ENCODE peak calls at places on chromosomes 16 and 17, in four cellular contexts. One of them, this sample, is unnamed.

GRCh38 chr16:85524630-85525463 is 88.3 kb upstream of the GSE1 start:
- DNase-seq in brain microvascular endothelial cell: no peak
- DNase-seq in H1: no peak
- DNase-seq in AG04450: no peak
- DNase-seq in this sample: no peak

GRCh38 chr16:52050418-52050817 is 496.5 kb downstream of the TOX3 start:
- DNase-seq in AG04450: no peak
- DNase-seq in H1: no peak
- DNase-seq in brain microvascular endothelial cell: peak
- DNase-seq in this sample: no peak

GRCh38 chr16:35184356-35184870 is 1725.0 kb downstream of the TP53TG3F start:
- DNase-seq in brain microvascular endothelial cell: no peak
- DNase-seq in H1: no peak
- DNase-seq in AG04450: no peak
- DNase-seq in this sample: no peak

GRCh38 chr17:68197091-68197996 is 50.5 kb upstream of the AMZ2 start:
- DNase-seq in brain microvascular endothelial cell: no peak
- DNase-seq in AG04450: no peak
- DNase-seq in H1: no peak
- DNase-seq in this sample: no peak

GRCh38 chr16:6528217-6528616 is 804.4 kb upstream of the RBFOX1 start:
- DNase-seq in brain microvascular endothelial cell: no peak
- DNase-seq in AG04450: no peak
- DNase-seq in H1: no peak
- DNase-seq in this sample: no peak

GRCh38 chr16:28196331-28196987 is 15.3 kb downstream of the XPO6 start:
- DNase-seq in AG04450: no peak
- DNase-seq in H1: no peak
- DNase-seq in brain microvascular endothelial cell: no peak
- DNase-seq in this sample: no peak

GRCh38 chr17:32504166-32504990 is 17.6 kb downstream of the CDK5R1 start:
- DNase-seq in AG04450: no peak
- DNase-seq in H1: no peak
- DNase-seq in brain microvascular endothelial cell: no peak
- DNase-seq in this sample: no peak

GRCh38 chr16:3842994-3843393 is 37.5 kb downstream of the CREBBP start:
- DNase-seq in AG04450: no peak
- DNase-seq in H1: no peak
- DNase-seq in brain microvascular endothelial cell: no peak
- DNase-seq in this sample: peak

GRCh38 chr17:73773702-73774101 is 129.5 kb upstream of the SDK2 start:
- DNase-seq in brain microvascular endothelial cell: no peak
- DNase-seq in H1: no peak
- DNase-seq in AG04450: no peak
- DNase-seq in this sample: no peak

GRCh38 chr16:28531777-28532744 is 6.7 kb downstream of the NUPR1 start:
- DNase-seq in AG04450: no peak
- DNase-seq in brain microvascular endothelial cell: no peak
- DNase-seq in H1: no peak
- DNase-seq in this sample: no peak

GRCh38 chr17:915416-916201 is 64.0 kb downstream of the NXN start:
- DNase-seq in brain microvascular endothelial cell: no peak
- DNase-seq in H1: no peak
- DNase-seq in AG04450: no peak
- DNase-seq in this sample: no peak

GRCh38 chr17:38912221-38912813 is 13.1 kb upstream of the LASP1NB start:
- DNase-seq in H1: no peak
- DNase-seq in brain microvascular endothelial cell: no peak
- DNase-seq in AG04450: no peak
- DNase-seq in this sample: no peak

GRCh38 chr16:10606607-10607006 is 26.2 kb upstream of the EMP2 start:
- DNase-seq in brain microvascular endothelial cell: no peak
- DNase-seq in H1: no peak
- DNase-seq in AG04450: no peak
- DNase-seq in this sample: no peak

GRCh38 chr16:73048292-73049050 is 543 bp upstream of the ZFHX3 start:
- DNase-seq in H1: no peak
- DNase-seq in AG04450: no peak
- DNase-seq in brain microvascular endothelial cell: no peak
- DNase-seq in this sample: no peak

GRCh38 chr16:29845656-29846055 is 17.4 kb downstream of the CDIPT start:
- DNase-seq in H1: no peak
- DNase-seq in brain microvascular endothelial cell: no peak
- DNase-seq in AG04450: no peak
- DNase-seq in this sample: no peak

DNA sequence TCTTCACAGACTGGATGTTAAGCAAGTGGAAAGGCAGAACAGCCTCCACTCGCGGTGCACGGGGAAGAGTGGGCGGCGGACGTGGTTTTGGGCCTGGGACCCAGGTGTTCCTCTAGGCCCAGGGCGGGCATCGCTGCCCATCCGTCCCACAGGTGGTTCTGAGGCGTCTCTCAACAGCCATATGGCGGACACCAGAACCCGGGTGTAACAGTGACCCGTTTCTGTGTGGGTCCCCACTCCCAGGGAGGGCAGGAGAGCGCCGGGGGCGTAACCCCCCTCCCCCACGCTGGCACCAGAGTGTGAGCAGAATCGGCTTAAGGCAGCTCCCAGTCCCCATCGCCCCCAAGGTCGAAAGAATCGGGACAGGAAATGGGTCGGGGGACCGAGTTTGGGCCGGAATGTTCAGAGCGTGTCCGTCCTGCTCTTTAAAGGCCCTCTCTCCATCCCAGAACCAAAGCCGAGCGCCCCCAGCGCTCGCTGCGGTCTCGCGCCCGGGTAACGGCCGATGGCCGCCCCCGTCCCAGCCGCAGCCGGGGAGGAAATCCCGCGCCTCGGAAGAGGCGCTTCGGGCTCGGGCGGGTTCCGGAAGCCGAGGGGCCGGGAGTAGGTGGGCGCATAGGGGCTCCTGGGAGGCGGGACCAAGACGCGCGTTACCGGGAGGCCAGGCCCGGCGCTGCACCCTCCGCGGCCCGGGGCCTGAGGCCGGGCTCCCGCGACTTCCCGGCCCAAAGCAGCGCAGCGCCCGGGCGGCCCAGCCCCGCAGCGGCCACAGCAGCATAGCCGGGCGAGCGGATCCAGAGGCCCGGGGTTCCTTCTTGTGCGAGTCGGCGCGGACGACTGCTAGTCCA is at the start of gene TK2:
- DNase-seq in H1: no peak
- DNase-seq in brain microvascular endothelial cell: peak
- DNase-seq in AG04450: peak
- DNase-seq in this sample: no peak
- TF ChIP-seq CTCF in H1: peak
- TF ChIP-seq CTCF in brain microvascular endothelial cell: peak
- TF ChIP-seq CTCF in AG04450: peak
- TF ChIP-seq CTCF in this sample: no peak

DNA sequence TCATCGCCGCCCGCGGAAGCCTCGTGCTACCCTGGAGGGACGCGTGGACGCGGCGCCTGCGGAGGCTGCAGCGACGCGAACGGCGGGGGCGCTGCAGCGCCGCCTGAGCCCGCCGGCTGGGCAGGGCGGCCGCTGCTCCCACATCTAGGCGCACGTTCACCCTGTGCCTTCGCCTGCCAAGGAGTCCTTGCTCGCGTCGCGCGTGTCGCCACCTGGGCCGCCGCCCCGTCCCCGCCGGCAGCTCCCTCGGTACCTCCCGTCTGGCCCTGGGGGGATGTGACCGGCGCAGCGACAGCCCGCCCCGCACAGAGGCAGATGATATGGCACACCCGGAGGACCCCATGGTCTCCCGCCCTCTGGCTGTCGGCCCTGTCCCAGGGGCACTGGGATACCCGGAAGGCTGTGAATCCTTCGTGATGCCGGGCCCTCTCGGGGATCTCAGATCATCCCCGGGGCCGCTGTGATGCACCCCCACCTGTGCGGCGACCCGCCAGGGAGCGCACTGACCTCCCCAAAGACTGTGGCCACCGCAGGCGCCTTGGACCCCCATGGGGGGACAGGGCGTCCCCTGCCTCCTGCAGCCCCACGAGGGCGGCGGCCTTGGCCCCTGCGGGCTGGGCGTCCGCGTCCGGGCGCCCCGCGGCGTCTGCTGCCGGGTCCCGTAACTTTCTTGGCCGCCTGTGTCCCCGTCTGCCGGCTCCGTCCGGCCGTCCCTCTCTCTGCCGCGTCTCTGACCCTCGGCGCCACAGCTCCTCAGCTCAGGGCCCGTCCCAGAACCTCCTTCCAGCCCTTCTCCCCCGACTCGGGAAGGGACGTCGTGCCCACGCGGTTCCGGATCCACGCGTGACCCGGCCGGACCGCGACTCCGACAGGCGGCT is 689 bp upstream of the TBC1D24 start:
- DNase-seq in brain microvascular endothelial cell: no peak
- DNase-seq in H1: no peak
- DNase-seq in AG04450: no peak
- DNase-seq in this sample: no peak
- TF ChIP-seq CTCF in brain microvascular endothelial cell: peak
- TF ChIP-seq CTCF in H1: no peak
- TF ChIP-seq CTCF in AG04450: peak
- TF ChIP-seq CTCF in this sample: peak

GRCh38 chr17:14227052-14227451 is 9.6 kb downstream of the CDRT15 start:
- DNase-seq in brain microvascular endothelial cell: no peak
- DNase-seq in AG04450: no peak
- DNase-seq in H1: no peak
- DNase-seq in this sample: no peak
- TF ChIP-seq CTCF in brain microvascular endothelial cell: no peak
- TF ChIP-seq CTCF in AG04450: no peak
- TF ChIP-seq CTCF in H1: no peak
- TF ChIP-seq CTCF in this sample: no peak

DNA sequence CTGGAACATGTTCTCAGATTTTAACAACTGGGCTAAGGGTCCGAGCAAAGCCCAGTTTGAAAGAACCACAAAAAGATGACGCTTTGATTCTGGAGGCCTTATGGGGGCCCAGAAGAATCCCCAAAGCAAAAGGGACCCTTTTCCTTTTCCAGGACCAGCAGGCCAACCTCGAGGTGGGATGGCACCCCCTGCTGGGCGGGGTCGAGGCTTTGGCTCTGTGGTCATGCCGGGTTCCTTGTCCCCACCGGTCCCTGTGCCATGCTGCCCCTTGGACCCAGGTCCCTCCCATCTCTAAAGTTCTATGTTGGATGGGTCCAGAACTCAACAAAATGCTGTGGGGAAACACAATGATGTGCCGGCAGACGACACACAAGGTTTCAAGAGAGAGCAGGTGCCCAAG is 30.9 kb downstream of the TMEM204 start:
- DNase-seq in H1: no peak
- DNase-seq in brain microvascular endothelial cell: no peak
- DNase-seq in AG04450: no peak
- DNase-seq in this sample: no peak
- TF ChIP-seq CTCF in H1: no peak
- TF ChIP-seq CTCF in brain microvascular endothelial cell: peak
- TF ChIP-seq CTCF in AG04450: no peak
- TF ChIP-seq CTCF in this sample: peak

GRCh38 chr16:2213817-2214720 is 571 bp downstream of the PGP start:
- DNase-seq in H1: no peak
- DNase-seq in brain microvascular endothelial cell: no peak
- DNase-seq in AG04450: no peak
- DNase-seq in this sample: no peak
- TF ChIP-seq CTCF in H1: no peak
- TF ChIP-seq CTCF in brain microvascular endothelial cell: peak
- TF ChIP-seq CTCF in AG04450: no peak
- TF ChIP-seq CTCF in this sample: no peak

GRCh38 chr17:3907483-3908216 is 8.6 kb downstream of the P2RX1 start:
- DNase-seq in AG04450: no peak
- DNase-seq in brain microvascular endothelial cell: no peak
- DNase-seq in H1: no peak
- DNase-seq in this sample: no peak
- TF ChIP-seq CTCF in AG04450: peak
- TF ChIP-seq CTCF in brain microvascular endothelial cell: peak
- TF ChIP-seq CTCF in H1: peak
- TF ChIP-seq CTCF in this sample: peak

GRCh38 chr17:56640116-56640515 is 46.6 kb downstream of the NOG start:
- DNase-seq in brain microvascular endothelial cell: no peak
- DNase-seq in H1: no peak
- DNase-seq in AG04450: no peak
- DNase-seq in this sample: no peak
- TF ChIP-seq CTCF in brain microvascular endothelial cell: no peak
- TF ChIP-seq CTCF in H1: no peak
- TF ChIP-seq CTCF in AG04450: no peak
- TF ChIP-seq CTCF in this sample: no peak

DNA sequence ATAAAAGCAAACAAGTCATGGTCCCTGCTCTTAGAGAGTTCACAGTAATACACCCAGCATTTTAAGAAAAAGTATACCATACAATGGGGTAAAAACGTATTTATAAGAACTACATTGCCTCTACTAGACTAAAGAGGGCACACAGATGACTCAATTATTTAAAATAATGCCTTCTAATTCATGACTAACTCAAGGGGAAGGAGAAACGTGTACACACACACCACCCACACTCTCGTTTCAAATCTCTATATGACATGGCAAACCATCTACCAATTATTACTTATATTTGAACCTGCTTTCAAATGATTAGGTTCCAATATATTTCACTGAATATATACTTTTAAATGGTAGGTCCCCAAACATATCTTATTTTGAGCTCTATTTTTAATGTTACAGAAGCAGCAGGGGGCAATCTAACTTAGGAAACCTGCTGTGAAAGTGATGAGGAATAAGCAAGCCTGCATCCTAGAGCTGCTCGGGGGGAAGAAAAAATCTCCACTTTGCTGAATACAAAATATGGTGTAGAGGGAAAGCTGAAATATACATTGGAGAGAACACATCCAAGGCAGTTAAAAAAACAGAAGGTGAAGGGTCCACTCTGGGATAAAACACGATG is 232.4 kb upstream of the PSMD7 start:
- DNase-seq in brain microvascular endothelial cell: no peak
- DNase-seq in AG04450: no peak
- DNase-seq in H1: no peak
- DNase-seq in this sample: no peak
- TF ChIP-seq CTCF in brain microvascular endothelial cell: no peak
- TF ChIP-seq CTCF in AG04450: peak
- TF ChIP-seq CTCF in H1: no peak
- TF ChIP-seq CTCF in this sample: peak

GRCh38 chr16:69852815-69853214 is 90.7 kb downstream of the WWP2 start:
- DNase-seq in H1: no peak
- DNase-seq in brain microvascular endothelial cell: no peak
- DNase-seq in AG04450: no peak
- DNase-seq in this sample: no peak

GRCh38 chr16:69851491-69852240 is 89.5 kb downstream of the WWP2 start:
- DNase-seq in AG04450: no peak
- DNase-seq in brain microvascular endothelial cell: no peak
- DNase-seq in H1: no peak
- DNase-seq in this sample: no peak

GRCh38 chr16:69845181-69845580 is 83.0 kb downstream of the WWP2 start:
- DNase-seq in H1: no peak
- DNase-seq in brain microvascular endothelial cell: no peak
- DNase-seq in AG04450: no peak
- DNase-seq in this sample: no peak

GRCh38 chr16:69847643-69848042 is 85.5 kb downstream of the WWP2 start:
- DNase-seq in brain microvascular endothelial cell: no peak
- DNase-seq in AG04450: no peak
- DNase-seq in H1: no peak
- DNase-seq in this sample: no peak

GRCh38 chr16:69848635-69849545 is 86.8 kb downstream of the WWP2 start:
- DNase-seq in H1: no peak
- DNase-seq in brain microvascular endothelial cell: peak
- DNase-seq in AG04450: peak
- DNase-seq in this sample: peak
- TF ChIP-seq CTCF in H1: no peak
- TF ChIP-seq CTCF in brain microvascular endothelial cell: peak
- TF ChIP-seq CTCF in AG04450: no peak
- TF ChIP-seq CTCF in this sample: peak

This sample was measured in AG09319.